ENCODE peak calls at places on chromosomes 3 and 15, in seven cellular contexts. M, U, B, L, J, O and F are unnamed samples. For H3K36me3, the result is how much of the 10 kb centered on the place peaks cover.

GRCh38 chr3:174125267-174125844 is 727.8 kb downstream of the NLGN1 start:
- DNase-seq in U (no peak), J (no peak), M (no peak), O (peak), L (peak), B (peak), F (no peak)

GRCh38 chr3:127056281-127056680 is 73.4 kb downstream of the PLXNA1 start:
- DNase-seq in L (no peak), M (no peak), U (peak), O (no peak), B (no peak), J (peak), F (no peak)

GRCh38 chr3:112974894-112975293 is at the start of gene CD200R1:
- DNase-seq in B (no peak), M (no peak), U (no peak), L (no peak), J (no peak), O (no peak), F (no peak)

GRCh38 chr15:71508081-71508682 is 302.2 kb upstream of the NR2E3 start:
- DNase-seq in U (no peak), B (no peak), O (no peak), L (no peak), J (no peak), M (no peak), F (no peak)

GRCh38 chr3:100263583-100263982 is 2.8 kb downstream of the TBC1D23 start:
- DNase-seq in M (no peak), J (no peak), B (no peak), O (no peak), U (no peak), L (no peak), F (no peak)

GRCh38 chr3:72756900-72757299 is 91.3 kb downstream of the SHQ1 start:
- DNase-seq in O (no peak), L (no peak), M (peak), J (no peak), B (no peak), U (no peak), F (no peak)

GRCh38 chr3:4983739-4984510 is 4.7 kb downstream of the BHLHE40 start:
- DNase-seq in M (peak), O (no peak), J (no peak), L (peak), B (peak), U (peak), F (no peak)

GRCh38 chr3:111758642-111759041 is 100.4 kb upstream of the PHLDB2 start:
- DNase-seq in O (no peak), M (no peak), B (no peak), L (peak), U (no peak), J (no peak), F (no peak)

GRCh38 chr3:63613561-63613960 is 38.9 kb upstream of the SNTN start:
- DNase-seq in J (no peak), O (no peak), B (no peak), M (no peak), U (no peak), L (no peak), F (no peak)

GRCh38 chr15:99197861-99198260 is 51.5 kb downstream of the TTC23 start:
- DNase-seq in B (no peak), M (no peak), O (no peak), U (no peak), L (no peak), J (no peak), F (no peak)

GRCh38 chr3:31543375-31543774 is 10.7 kb downstream of the STT3B start:
- DNase-seq in L (no peak), U (no peak), O (no peak), M (no peak), B (no peak), J (no peak), F (no peak)

GRCh38 chr3:101204246-101204645 is 116.1 kb downstream of the IMPG2 start:
- DNase-seq in B (no peak), L (no peak), M (no peak), J (no peak), O (no peak), U (no peak), F (no peak)

GRCh38 chr15:27701014-27701413 is 398.1 kb downstream of the OCA2 start:
- DNase-seq in U (no peak), L (no peak), O (no peak), M (no peak), J (no peak), B (no peak), F (no peak)

GRCh38 chr3:103166890-103167289 is 732.1 kb downstream of the ZPLD1 start:
- DNase-seq in J (no peak), L (no peak), B (no peak), O (no peak), M (no peak), U (no peak), F (no peak)

GRCh38 chr3:72641072-72641471 is 207.2 kb downstream of the SHQ1 start:
- DNase-seq in J (no peak), M (no peak), B (no peak), O (no peak), U (no peak), L (no peak), F (no peak)

GRCh38 chr3:195732951-195733350 is 12.2 kb downstream of the MUC20 start:
- DNase-seq in L (no peak), U (no peak), O (no peak), B (no peak), M (no peak), J (peak), F (no peak)

GRCh38 chr15:52257734-52258062 is 37.9 kb downstream of the MYO5C start:
- DNase-seq in U (no peak), J (no peak), M (no peak), O (no peak), B (no peak), L (no peak), F (no peak)

GRCh38 chr3:9402410-9403228 is 5.2 kb downstream of the SETD5 start:
- DNase-seq in O (peak), J (no peak), B (no peak), M (no peak), U (no peak), L (no peak), F (no peak)

GRCh38 chr3:74423867-74424266 is 190.6 kb downstream of the CNTN3 start:
- DNase-seq in U (no peak), B (no peak), O (no peak), J (no peak), L (no peak), M (no peak), F (no peak)

GRCh38 chr15:63352808-63353207 is 28.8 kb downstream of the CA12 start:
- DNase-seq in O (no peak), J (no peak), U (no peak), M (no peak), B (no peak), L (no peak), F (no peak)

GRCh38 chr3:39147711-39148115 is 5.7 kb downstream of the CSRNP1 start:
- DNase-seq in L (peak), M (no peak), U (no peak), O (no peak), J (no peak), B (no peak), F (peak)

GRCh38 chr3:53196575-53197407 is 35.8 kb downstream of the PRKCD start:
- DNase-seq in U (no peak), M (no peak), B (peak), J (no peak), L (peak), O (peak), F (peak)

DNA sequence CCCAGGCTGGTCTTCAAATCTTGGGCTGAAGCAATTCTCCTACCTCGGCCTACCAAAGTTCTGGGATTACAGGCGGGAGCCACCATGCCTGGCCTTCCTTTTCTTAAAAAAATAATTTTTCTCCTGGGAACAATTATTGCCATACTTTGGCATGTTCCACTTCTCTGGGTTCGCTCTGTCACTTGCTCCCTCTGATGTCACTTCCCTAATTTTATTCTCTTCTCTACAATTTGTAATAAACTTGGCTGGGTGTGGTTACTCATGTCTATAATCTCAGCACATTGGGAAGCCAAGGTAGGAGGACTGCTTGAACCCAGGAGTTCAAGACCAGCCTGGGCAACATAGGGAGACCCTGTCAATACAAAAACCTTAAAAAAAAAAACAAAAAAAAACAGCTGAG is 6.1 kb upstream of the IMPDH2 start:
- DNase-seq in O (no peak), M (no peak), J (no peak), B (no peak), L (no peak), U (no peak), F (no peak)
- H3K36me3 ChIP-seq in O (half or more), M (under half), J (under half), B (under half), L (under half), U (half or more), F (half or more)

GRCh38 chr3:97269202-97269601 is 454.8 kb downstream of the EPHA6 start:
- DNase-seq in M (no peak), L (no peak), J (no peak), U (no peak), O (no peak), B (no peak), F (no peak)
- H3K4me3 ChIP-seq in M (no peak), L (no peak), J (no peak), U (no peak), O (no peak), B (no peak), F (no peak)

GRCh38 chr15:31822463-31822862 is 207.9 kb upstream of the CHRNA7 start:
- DNase-seq in L (no peak), U (no peak), B (no peak), M (no peak), O (no peak), J (no peak), F (no peak)
- H3K36me3 ChIP-seq in L (under half), U (under half), B (under half), M (under half), O (under half), J (under half), F (under half)

GRCh38 chr15:93730724-93731123 is 500.6 kb upstream of the MCTP2 start:
- DNase-seq in L (no peak), B (no peak), M (no peak), O (no peak), J (no peak), U (no peak), F (no peak)
- H3K4me3 ChIP-seq in L (no peak), B (no peak), M (no peak), O (no peak), J (no peak), U (no peak), F (no peak)

GRCh38 chr15:70057931-70058641 is 39.6 kb downstream of the TLE3 start:
- DNase-seq in U (no peak), L (no peak), O (no peak), B (no peak), M (no peak), J (peak), F (no peak)
- H3K36me3 ChIP-seq in U (half or more), L (under half), O (half or more), B (under half), M (half or more), J (half or more), F (half or more)

DNA sequence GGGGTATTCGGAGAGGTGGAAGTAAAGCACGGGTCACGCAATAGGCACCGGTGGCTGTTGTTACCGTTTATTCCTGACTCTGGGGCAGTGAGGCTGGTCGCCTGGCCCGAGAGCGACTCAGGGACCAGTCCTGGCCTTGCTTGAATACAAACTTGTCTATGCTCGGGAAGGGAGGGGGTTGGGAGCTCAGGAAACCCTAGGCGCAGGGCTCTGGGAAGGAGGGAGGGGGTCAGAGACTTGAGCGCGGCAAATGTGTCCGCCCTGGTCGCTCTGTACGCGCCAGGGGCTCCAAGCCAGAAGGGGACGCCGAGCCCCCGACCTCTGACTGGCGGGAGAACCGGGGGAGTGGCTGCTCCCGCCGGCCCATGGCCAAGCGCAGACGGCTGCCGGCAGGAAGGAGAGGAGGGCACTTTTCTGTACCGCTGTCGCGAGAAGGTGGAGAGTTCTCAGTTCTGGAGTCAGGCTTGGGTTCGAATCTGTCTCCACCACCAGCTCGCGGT is 1.5 kb downstream of the SPSB4 start:
- DNase-seq in M (no peak), U (peak), J (no peak), O (no peak), L (no peak), B (no peak), F (no peak)
- H3K4me3 ChIP-seq in M (no peak), U (peak), J (peak), O (no peak), L (no peak), B (no peak), F (no peak)

DNA sequence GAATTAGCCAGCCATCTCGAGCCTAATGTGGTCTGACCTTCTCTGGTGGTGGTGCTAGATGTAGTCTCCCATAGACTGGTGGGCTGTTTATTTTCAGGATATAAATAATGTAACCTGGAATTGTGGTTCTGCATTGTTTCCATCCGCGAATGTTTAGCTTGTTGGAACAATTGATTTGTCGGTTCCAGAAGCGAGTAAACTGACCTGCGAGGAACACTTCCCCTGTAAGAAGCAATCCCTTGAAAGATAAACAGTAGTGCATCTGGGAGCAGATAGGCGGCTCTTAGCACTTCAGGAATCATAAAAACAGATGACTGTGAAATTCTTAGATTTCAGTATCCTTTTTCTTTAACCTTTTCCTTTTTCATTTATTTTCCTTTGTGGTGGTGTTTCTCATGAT is 157.8 kb downstream of the GHSR start:
- DNase-seq in J (no peak), L (no peak), M (no peak), U (no peak), O (no peak), B (no peak), F (no peak)
- H3K36me3 ChIP-seq in J (under half), L (under half), M (under half), U (under half), O (half or more), B (under half), F (under half)